ENCODE peak calls at places on chromosomes 1 and 21, in nine cellular contexts. H is ovary, V is WTC11, E is AG04450, B is Calu3, M is neural crest cell, T is kidney, Z is A549, G is GM13976. A is an unnamed sample.

GRCh38 chr1:56967900-56968832 is 2.4 kb upstream of the C8B start:
- DNase-seq in G (peak), H (peak), V (peak), B (peak), T (no peak), M (peak), Z (peak), E (no peak), A (peak)

GRCh38 chr21:36541721-36542139 is 61.8 kb upstream of the CLDN14 start:
- DNase-seq in T (no peak), M (no peak), Z (no peak), G (peak), B (no peak), E (no peak), H (no peak), V (no peak), A (no peak)

GRCh38 chr1:59029366-59029765 is 245.5 kb upstream of the JUN start:
- DNase-seq in V (no peak), G (no peak), M (no peak), T (no peak), H (no peak), B (no peak), Z (no peak), E (no peak), A (no peak)

GRCh38 chr1:46134660-46135331 is 2.4 kb upstream of the PIK3R3 start:
- DNase-seq in Z (no peak), V (no peak), H (no peak), T (no peak), B (peak), M (no peak), G (peak), E (peak), A (no peak)

GRCh38 chr21:18443686-18444085 is 40.1 kb upstream of the TMPRSS15 start:
- DNase-seq in E (no peak), G (no peak), H (no peak), T (no peak), B (no peak), M (no peak), Z (no peak), V (no peak), A (no peak)

GRCh38 chr1:223700942-223701637 is 11.2 kb upstream of the CAPN2 start:
- DNase-seq in E (peak), M (peak), T (peak), H (peak), B (peak), V (no peak), Z (peak), G (no peak), A (no peak)

GRCh38 chr1:176783281-176783680 is 320.3 kb downstream of the PAPPA2 start:
- DNase-seq in M (no peak), T (no peak), H (no peak), V (no peak), B (no peak), Z (no peak), G (no peak), E (no peak), A (no peak)

GRCh38 chr1:217136895-217137205 is 413.6 kb upstream of the ESRRG start:
- DNase-seq in E (no peak), Z (no peak), H (no peak), V (peak), T (no peak), G (peak), B (no peak), M (no peak), A (no peak)

GRCh38 chr1:107877092-107877491 is 87.9 kb downstream of the VAV3 start:
- DNase-seq in G (no peak), M (no peak), V (no peak), H (no peak), T (no peak), E (no peak), Z (no peak), B (no peak), A (peak)

GRCh38 chr1:108089482-108089881 is 110.7 kb downstream of the SLC25A24 start:
- DNase-seq in H (no peak), M (no peak), E (no peak), T (no peak), G (no peak), Z (no peak), V (no peak), B (no peak), A (no peak)

GRCh38 chr1:21936366-21937031 is 611 bp downstream of the HSPG2 start:
- DNase-seq in Z (no peak), M (peak), V (no peak), G (no peak), H (no peak), B (no peak), T (peak), E (no peak), A (no peak)

GRCh38 chr1:214641214-214641895 is 38.4 kb downstream of the CENPF start:
- DNase-seq in H (no peak), B (no peak), G (no peak), V (no peak), E (no peak), M (no peak), Z (no peak), T (no peak), A (no peak)

GRCh38 chr1:61139324-61140055 is 57.1 kb downstream of the NFIA start:
- DNase-seq in Z (peak), H (no peak), B (no peak), T (no peak), E (no peak), V (no peak), G (no peak), M (no peak), A (peak)

GRCh38 chr1:218664385-218665170 is 319.4 kb downstream of the TGFB2 start:
- DNase-seq in E (no peak), V (no peak), M (no peak), T (no peak), G (no peak), B (no peak), Z (peak), H (no peak), A (no peak)

GRCh38 chr21:14734191-14734590 is 188.1 kb upstream of the SAMSN1 start:
- DNase-seq in G (no peak), B (no peak), H (no peak), T (no peak), Z (no peak), V (no peak), E (no peak), M (no peak), A (no peak)

GRCh38 chr1:38859561-38860463 is at the start of gene RRAGC:
- DNase-seq in B (peak), V (peak), H (peak), Z (peak), G (peak), E (peak), M (peak), T (peak), A (peak)

GRCh38 chr1:38860464-38860816 is 868 bp upstream of the RRAGC start:
- DNase-seq in Z (no peak), H (no peak), M (no peak), E (no peak), B (no peak), V (no peak), G (no peak), T (no peak), A (no peak)

GRCh38 chr1:38870996-38871395 is 2.2 kb downstream of the MYCBP start:
- DNase-seq in G (no peak), E (no peak), H (no peak), T (no peak), Z (no peak), V (no peak), M (no peak), B (no peak), A (no peak)

GRCh38 chr1:38867208-38867607 is 5.9 kb downstream of the MYCBP start:
- DNase-seq in G (no peak), E (no peak), V (no peak), T (no peak), B (no peak), H (no peak), Z (no peak), M (no peak), A (no peak)

GRCh38 chr1:38865112-38865715 is 5.6 kb upstream of the RRAGC start:
- DNase-seq in V (no peak), T (no peak), E (no peak), H (no peak), B (no peak), M (no peak), Z (no peak), G (no peak), A (no peak)
- TF ChIP-seq CTCF in V (no peak), T (no peak), E (no peak), H (no peak), B (no peak), M (peak), Z (no peak), G (no peak), A (no peak)

DNA sequence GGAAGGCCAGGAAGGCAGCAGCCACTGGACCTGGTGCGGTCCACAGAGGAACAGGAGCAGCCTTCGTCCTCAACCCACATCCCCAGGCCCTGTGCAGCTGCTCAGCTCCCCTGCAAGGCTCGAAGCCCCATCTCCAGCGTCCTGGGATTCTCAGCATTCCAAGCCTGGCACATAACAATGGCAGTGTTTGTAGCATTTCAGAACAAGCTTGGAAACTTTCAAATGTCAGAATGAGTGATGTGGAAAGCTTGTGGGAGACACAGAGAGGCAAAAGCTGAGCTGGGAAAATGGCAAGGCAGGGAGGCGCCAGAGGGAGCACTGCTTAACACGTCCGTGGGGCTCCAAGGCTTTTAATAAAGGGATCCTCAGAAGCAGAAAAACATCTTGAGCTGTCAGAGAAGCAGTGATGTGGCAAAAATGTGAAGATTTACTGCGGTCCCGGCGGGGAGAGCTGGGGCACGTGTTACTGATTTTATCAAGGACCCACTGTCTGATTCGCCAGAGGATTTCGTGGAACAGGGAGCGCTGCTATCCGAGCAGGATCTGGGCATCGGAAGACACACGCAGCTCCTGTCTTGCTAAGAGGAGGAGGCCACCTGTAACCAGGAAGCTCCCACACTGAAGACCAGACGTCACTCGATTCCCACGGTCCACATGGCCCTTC is 38.1 kb downstream of the TOMM20 start:
- DNase-seq in M (no peak), H (no peak), T (no peak), E (no peak), B (no peak), V (peak), G (no peak), Z (no peak), A (peak)
- TF ChIP-seq CTCF in M (peak), H (no peak), T (no peak), E (no peak), B (no peak), V (no peak), G (no peak), Z (no peak), A (no peak)

DNA sequence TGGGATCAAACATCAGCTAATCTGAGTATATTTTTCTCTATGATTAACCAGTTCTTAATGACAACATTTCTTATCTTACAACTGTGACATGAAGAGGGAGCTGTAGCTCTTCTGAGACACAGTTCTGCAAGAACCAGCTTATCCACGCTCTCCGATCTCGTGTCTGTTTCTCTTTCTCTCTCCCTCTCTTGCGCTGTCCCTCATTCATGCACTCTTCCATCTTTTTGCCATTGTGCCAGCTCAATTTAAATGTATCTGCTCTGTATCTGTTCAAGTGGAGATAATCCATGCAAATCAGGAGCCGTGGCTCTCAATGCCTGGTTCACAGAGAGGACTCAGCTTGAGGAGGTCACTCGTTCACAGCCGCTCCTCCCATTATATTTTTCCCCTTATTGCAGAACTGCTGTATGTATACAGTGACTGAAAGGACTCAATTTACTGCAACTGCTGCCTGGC is 494.7 kb upstream of the ADGRL2 start:
- DNase-seq in M (peak), V (no peak), B (peak), E (peak), T (no peak), G (peak), H (peak), Z (peak), A (peak)
- TF ChIP-seq CTCF in M (peak), V (no peak), B (no peak), E (peak), T (peak), G (no peak), H (no peak), Z (peak), A (peak)

DNA sequence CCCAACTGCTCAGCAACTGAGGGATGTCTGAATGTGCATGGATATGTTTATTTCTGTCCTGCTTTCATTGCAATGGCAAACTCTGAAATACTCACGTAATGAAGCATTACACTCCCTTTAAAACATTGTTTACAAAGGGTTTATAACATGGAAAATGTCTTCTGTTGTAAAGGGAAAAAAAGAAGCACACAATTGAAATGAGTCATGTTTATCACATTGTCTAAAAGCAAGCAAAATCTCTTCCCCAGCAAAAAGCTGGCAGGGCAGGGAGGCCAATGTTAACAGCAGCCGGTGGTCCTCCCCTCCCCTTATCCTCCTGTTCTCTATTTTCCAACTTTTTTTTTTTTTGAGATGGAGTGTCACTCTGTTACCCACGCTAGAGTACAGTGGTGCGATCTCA is 3.9 kb upstream of the EFNA1 start:
- DNase-seq in B (no peak), H (no peak), G (no peak), E (no peak), M (no peak), V (no peak), Z (no peak), T (no peak), A (no peak)
- TF ChIP-seq CTCF in B (no peak), H (no peak), G (no peak), E (no peak), M (no peak), V (no peak), Z (no peak), T (no peak), A (no peak)

DNA sequence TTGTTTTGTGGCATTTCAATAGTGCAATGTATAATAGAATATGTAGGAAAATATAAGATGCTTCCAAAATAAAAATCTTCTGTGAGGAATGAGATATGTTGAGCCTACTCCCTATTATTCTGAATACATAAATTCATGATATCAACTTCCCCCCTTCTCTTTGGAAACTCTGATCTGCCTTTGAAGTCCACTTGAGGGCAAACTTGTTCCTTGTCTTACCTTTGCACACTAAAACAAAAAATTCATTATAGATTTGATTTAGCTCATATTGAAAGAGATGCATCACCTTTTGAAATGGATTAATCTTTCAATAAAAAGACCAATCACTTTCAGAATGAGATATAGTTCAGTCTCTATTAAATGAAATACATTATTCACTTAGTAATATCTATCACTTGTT is 580.7 kb upstream of the ADGRL4 start:
- DNase-seq in B (no peak), V (no peak), T (no peak), Z (no peak), H (no peak), E (no peak), M (no peak), G (no peak), A (no peak)
- TF ChIP-seq CTCF in B (no peak), V (no peak), T (no peak), Z (no peak), H (no peak), E (no peak), M (no peak), G (no peak), A (peak)

DNA sequence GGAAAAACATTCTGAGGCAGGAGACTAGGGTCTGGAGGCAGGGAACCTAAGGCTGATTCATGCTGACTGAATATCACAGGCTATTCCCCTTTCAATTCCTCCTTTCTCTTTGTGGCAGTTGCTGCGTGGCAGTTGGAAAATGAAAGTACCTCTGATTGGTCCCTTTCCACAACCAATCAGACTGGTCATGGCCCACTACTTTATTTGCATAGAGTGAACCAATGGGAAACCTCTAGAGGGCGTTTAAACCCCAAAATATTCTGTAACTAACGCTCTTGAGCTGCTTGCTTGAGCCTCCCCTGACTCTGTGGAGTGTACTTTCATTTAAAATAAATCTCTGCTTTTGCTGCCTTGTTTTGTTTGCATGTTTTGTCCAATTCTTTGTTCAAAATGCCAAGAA is 27.7 kb upstream of the VN1R5 start:
- DNase-seq in B (no peak), G (no peak), T (no peak), V (no peak), H (no peak), M (no peak), Z (no peak), E (no peak), A (peak)
- TF ChIP-seq CTCF in B (no peak), G (no peak), T (no peak), V (no peak), H (no peak), M (no peak), Z (no peak), E (no peak), A (no peak)

GRCh38 chr21:46456750-46457149 is 1.9 kb upstream of the DIP2A start:
- DNase-seq in T (no peak), B (no peak), V (no peak), M (no peak), H (no peak), G (no peak), Z (no peak), E (no peak), A (no peak)

GRCh38 chr21:46459024-46459355 is 299 bp downstream of the DIP2A start:
- DNase-seq in H (no peak), T (no peak), B (no peak), V (no peak), Z (no peak), E (no peak), M (no peak), G (no peak), A (no peak)

GRCh38 chr21:46459356-46460112 is 843 bp downstream of the DIP2A start:
- DNase-seq in B (peak), H (peak), Z (no peak), T (peak), E (no peak), V (peak), M (no peak), G (peak), A (peak)

GRCh38 chr21:46457801-46458314 is 833 bp upstream of the DIP2A start:
- DNase-seq in G (no peak), Z (peak), T (no peak), H (peak), V (no peak), E (peak), M (no peak), B (peak), A (peak)

GRCh38 chr21:46458315-46459023 is at the start of gene DIP2A:
- DNase-seq in V (peak), E (peak), H (peak), G (peak), M (peak), T (peak), B (peak), Z (peak), A (peak)
- TF ChIP-seq CTCF in V (no peak), E (no peak), H (no peak), G (peak), M (no peak), T (no peak), B (no peak), Z (no peak), A (peak)

GRCh38 chr1:228267962-228268890 is 60.4 kb downstream of the OBSCN start:
- DNase-seq in Z (no peak), H (no peak), T (peak), B (no peak), M (no peak), V (no peak), E (no peak), G (no peak), A (no peak)

GRCh38 chr1:228264100-228264816 is 56.4 kb downstream of the OBSCN start:
- DNase-seq in G (no peak), V (no peak), E (no peak), M (no peak), T (no peak), Z (no peak), B (no peak), H (no peak), A (no peak)

GRCh38 chr1:228262475-228262874 is 54.6 kb downstream of the OBSCN start:
- DNase-seq in B (no peak), Z (no peak), V (no peak), G (no peak), H (no peak), E (no peak), M (no peak), T (no peak), A (no peak)

GRCh38 chr1:228263636-228264035 is 55.8 kb downstream of the OBSCN start:
- DNase-seq in T (no peak), G (no peak), M (no peak), B (no peak), E (no peak), V (no peak), Z (no peak), H (no peak), A (no peak)

GRCh38 chr1:228265167-228265566 is 57.3 kb downstream of the OBSCN start:
- DNase-seq in G (no peak), B (no peak), Z (no peak), M (no peak), V (no peak), T (no peak), E (no peak), H (no peak), A (no peak)
- TF ChIP-seq CTCF in G (no peak), B (no peak), Z (peak), M (peak), V (no peak), T (no peak), E (no peak), H (no peak), A (peak)

DNA sequence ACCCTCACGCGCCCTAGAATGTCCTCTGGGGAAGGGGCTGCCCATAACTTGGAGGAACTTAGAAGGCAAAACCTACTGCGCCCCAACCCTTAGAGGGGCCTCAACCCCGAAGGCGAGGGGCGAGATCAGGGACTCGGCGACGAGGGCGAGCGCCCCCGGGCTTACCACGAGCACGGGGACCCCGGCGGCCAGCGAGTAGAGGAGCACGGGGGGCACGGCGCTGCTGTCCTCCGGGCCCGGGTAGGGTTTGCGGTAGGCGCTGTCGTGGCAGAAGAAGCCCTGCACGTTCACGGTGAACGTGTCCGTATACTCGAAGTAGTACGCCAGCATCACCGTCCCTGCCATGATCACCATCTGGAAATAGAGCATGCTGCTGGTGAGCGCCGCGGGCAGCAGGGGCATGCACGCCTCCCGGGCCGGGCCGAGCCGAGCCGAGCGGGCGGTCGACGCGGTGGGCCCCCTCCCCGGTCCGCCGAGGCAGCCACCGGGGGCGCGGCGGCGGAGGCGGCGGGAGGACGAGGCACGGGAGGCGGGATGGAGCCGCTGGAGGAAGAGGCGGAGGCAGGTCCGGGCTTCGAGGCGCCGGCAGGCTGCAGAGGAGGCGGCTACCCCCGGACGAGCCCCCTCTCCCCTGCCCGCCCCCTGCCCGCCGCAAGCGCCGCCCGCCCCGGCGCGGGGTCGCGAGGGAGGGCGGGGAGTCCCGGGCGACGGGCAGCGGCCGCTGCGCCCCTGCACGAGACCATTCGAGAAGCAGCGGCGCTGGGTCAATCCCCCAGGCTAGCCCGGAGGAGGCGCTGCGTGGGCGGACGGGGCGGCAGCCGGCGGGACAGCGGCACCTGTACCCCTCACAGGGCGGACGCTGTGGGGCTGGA is at the start of gene PLPPR5:
- DNase-seq in T (peak), Z (no peak), E (no peak), H (no peak), M (peak), B (peak), V (peak), G (peak), A (peak)
- TF ChIP-seq CTCF in T (no peak), Z (no peak), E (no peak), H (no peak), M (no peak), B (no peak), V (no peak), G (no peak), A (no peak)

A was measured in cardiac muscle cell.